ENCODE peak calls at places on chromosomes 1 and 21, in five cellular contexts. B is glomerular endothelial cell; H is stimulated activated CD8-positive, alpha-beta memory T cell treated with anti-CD3 and anti-CD28 coated beads, Interleukin-2, amount 100 ng/mL, for 48 hours; V is coronary artery; M is progenitor cell of endocrine pancreas. C is an unnamed sample.

GRCh38 chr1:41547336-41547735 is 62.9 kb upstream of the EDN2 start:
- DNase-seq in B (no peak), H (no peak), V (no peak), M (no peak), C (no peak)

GRCh38 chr1:204782118-204782700 is 88.5 kb upstream of the NFASC start:
- DNase-seq in B (no peak), H (no peak), V (no peak), M (no peak), C (no peak)

GRCh38 chr1:245860681-245861552 is 646.2 kb downstream of the SMYD3 start:
- DNase-seq in B (no peak), H (no peak), V (no peak), M (no peak), C (no peak)

GRCh38 chr1:119767486-119767885 is 1.2 kb downstream of the HMGCS2 start:
- DNase-seq in B (no peak), H (no peak), V (no peak), M (no peak), C (no peak)

GRCh38 chr1:182968151-182968741 is 15.3 kb upstream of the SHCBP1L start:
- DNase-seq in B (no peak), H (no peak), V (no peak), M (no peak), C (no peak)

GRCh38 chr21:31735518-31735992 is 3.6 kb upstream of the SCAF4 start:
- DNase-seq in B (no peak), H (no peak), V (no peak), M (no peak), C (no peak)

GRCh38 chr1:208254376-208254775 is 10.2 kb upstream of the PLXNA2 start:
- DNase-seq in B (no peak), H (no peak), V (no peak), M (no peak), C (no peak)

GRCh38 chr21:37452222-37452621 is 85.6 kb downstream of the DYRK1A start:
- DNase-seq in B (no peak), H (no peak), V (no peak), M (no peak), C (no peak)

GRCh38 chr1:29195875-29196274 is 14.2 kb upstream of the SRSF4 start:
- DNase-seq in B (no peak), H (no peak), V (no peak), M (no peak), C (no peak)

GRCh38 chr1:220791959-220792358 is 5.2 kb downstream of the MTARC1 start:
- DNase-seq in B (no peak), H (no peak), V (no peak), M (no peak), C (no peak)

GRCh38 chr1:183089025-183089639 is 65.9 kb downstream of the LAMC1 start:
- DNase-seq in B (no peak), H (no peak), V (no peak), M (no peak), C (no peak)

GRCh38 chr1:119676571-119677206 is 28.6 kb upstream of the ZNF697 start:
- DNase-seq in B (no peak), H (no peak), V (no peak), M (no peak), C (no peak)

GRCh38 chr1:94543893-94544635 is 2.5 kb upstream of the F3 start:
- DNase-seq in B (no peak), H (no peak), V (no peak), M (no peak), C (no peak)

GRCh38 chr1:26289158-26290059 is 9.5 kb downstream of the SH3BGRL3 start:
- DNase-seq in B (no peak), H (no peak), V (no peak), M (no peak), C (no peak)

GRCh38 chr1:153518562-153518961 is 17.2 kb downstream of the S100A6 start:
- DNase-seq in B (no peak), H (no peak), V (no peak), M (no peak), C (no peak)

GRCh38 chr21:41836166-41837015 is 42.8 kb downstream of the PRDM15 start:
- DNase-seq in B (no peak), H (no peak), V (no peak), M (no peak), C (no peak)

GRCh38 chr1:173408886-173409285 is 68.2 kb upstream of the PRDX6 start:
- DNase-seq in B (no peak), H (no peak), V (no peak), M (no peak), C (no peak)

GRCh38 chr1:39154553-39155361 is 49.7 kb upstream of the MACF1 start:
- DNase-seq in B (no peak), H (no peak), V (peak; percentile 77), M (no peak), C (no peak)

GRCh38 chr1:11394592-11395229 is 84.2 kb upstream of the DISP3 start:
- DNase-seq in B (no peak), H (no peak), V (no peak), M (no peak), C (no peak)

GRCh38 chr1:233113009-233113712 is 162.8 kb downstream of the NTPCR start:
- DNase-seq in B (peak; percentile 66), H (peak; percentile 22), V (peak; percentile 87), M (no peak), C (peak; percentile 97)